ENCODE peak calls at places on chromosomes 5 and 9, in five cellular contexts. N is GM13976, E is C1 segment of cervical spinal cord, V is H54, F is pancreas. X is an unnamed sample.

GRCh38 chr9:88387733-88388202 is 476 bp upstream of the SPIN1 start:
- DNase-seq in V (peak), N (no peak), E (peak), F (peak), X (peak)

GRCh38 chr5:66642538-66642937 is 46.3 kb downstream of the MAST4 start:
- DNase-seq in F (no peak), V (no peak), E (no peak), N (no peak), X (no peak)

GRCh38 chr9:136913701-136914438 is 27.6 kb downstream of the TRAF2 start:
- DNase-seq in E (no peak), F (no peak), N (no peak), V (no peak), X (no peak)

GRCh38 chr9:107465467-107466451 is 23.8 kb downstream of the KLF4 start:
- DNase-seq in V (peak), F (peak), N (peak), E (peak), X (peak)

GRCh38 chr9:134961331-134962064 is 43.8 kb upstream of the FCN1 start:
- DNase-seq in F (no peak), N (no peak), V (no peak), E (no peak), X (no peak)

GRCh38 chr5:73818357-73818756 is 192.4 kb downstream of the ARHGEF28 start:
- DNase-seq in N (no peak), V (no peak), E (no peak), F (no peak), X (no peak)

GRCh38 chr5:166595274-166595951 is 1696.0 kb upstream of the WWC1 start:
- DNase-seq in E (no peak), F (no peak), N (no peak), V (no peak), X (no peak)

GRCh38 chr9:6073731-6074130 is 58.3 kb upstream of the RANBP6 start:
- DNase-seq in V (no peak), E (no peak), F (no peak), N (no peak), X (no peak)

GRCh38 chr5:74622944-74623343 is 17.6 kb downstream of the ENC1 start:
- DNase-seq in F (no peak), N (no peak), V (no peak), E (no peak), X (no peak)

GRCh38 chr9:123685489-123686083 is 244.3 kb downstream of the DENND1A start:
- DNase-seq in F (no peak), V (no peak), N (no peak), E (no peak), X (no peak)

GRCh38 chr5:117177302-117177701 is 602.7 kb upstream of the SEMA6A start:
- DNase-seq in F (no peak), V (no peak), N (no peak), E (no peak), X (no peak)

GRCh38 chr5:82642313-82642712 is 364.2 kb upstream of the RPS23 start:
- DNase-seq in F (no peak), N (no peak), E (no peak), V (no peak), X (no peak)

GRCh38 chr5:88680253-88681132 is 202.5 kb downstream of the MEF2C start:
- DNase-seq in V (peak), N (peak), E (peak), F (peak), X (no peak)

X was measured in foreskin melanocyte.